ENCODE peak calls at places on chromosome 11, in eight cellular contexts. One of them, this sample, is unnamed.

GRCh38 chr11:19953342-19953741 is 206.9 kb downstream of the DBX1 start:
- DNase-seq in WERI-Rb-1: peak
- DNase-seq in heart left ventricle: no peak
- DNase-seq in RWPE1: no peak
- DNase-seq in endodermal cell: peak
- DNase-seq in left ventricle myocardium inferior: no peak
- DNase-seq in HL-60: no peak
- DNase-seq in spleen: no peak
- DNase-seq in this sample: no peak

GRCh38 chr11:47335733-47336132 is 16.8 kb downstream of the MYBPC3 start:
- DNase-seq in WERI-Rb-1: no peak
- DNase-seq in heart left ventricle: no peak
- DNase-seq in RWPE1: no peak
- DNase-seq in endodermal cell: peak
- DNase-seq in left ventricle myocardium inferior: no peak
- DNase-seq in HL-60: no peak
- DNase-seq in spleen: peak
- DNase-seq in this sample: no peak

GRCh38 chr11:122048401-122048800 is 67.6 kb downstream of the BLID start:
- DNase-seq in WERI-Rb-1: no peak
- DNase-seq in heart left ventricle: no peak
- DNase-seq in RWPE1: no peak
- DNase-seq in endodermal cell: no peak
- DNase-seq in left ventricle myocardium inferior: no peak
- DNase-seq in HL-60: no peak
- DNase-seq in spleen: no peak
- DNase-seq in this sample: no peak

GRCh38 chr11:17939542-17939941 is 73.3 kb downstream of the SERGEF start:
- DNase-seq in WERI-Rb-1: no peak
- DNase-seq in heart left ventricle: no peak
- DNase-seq in RWPE1: no peak
- DNase-seq in endodermal cell: no peak
- DNase-seq in left ventricle myocardium inferior: peak
- DNase-seq in HL-60: no peak
- DNase-seq in spleen: no peak
- DNase-seq in this sample: no peak

GRCh38 chr11:112345166-112345565 is 84.5 kb upstream of the PLET1 start:
- DNase-seq in WERI-Rb-1: no peak
- DNase-seq in heart left ventricle: no peak
- DNase-seq in RWPE1: no peak
- DNase-seq in endodermal cell: no peak
- DNase-seq in left ventricle myocardium inferior: no peak
- DNase-seq in HL-60: no peak
- DNase-seq in spleen: no peak
- DNase-seq in this sample: no peak

GRCh38 chr11:132631956-132632355 is 900.3 kb downstream of the OPCML start:
- DNase-seq in WERI-Rb-1: no peak
- DNase-seq in heart left ventricle: no peak
- DNase-seq in RWPE1: no peak
- DNase-seq in endodermal cell: no peak
- DNase-seq in left ventricle myocardium inferior: no peak
- DNase-seq in HL-60: no peak
- DNase-seq in spleen: no peak
- DNase-seq in this sample: no peak

GRCh38 chr11:66915866-66916265 is 42.3 kb downstream of the PC start:
- DNase-seq in WERI-Rb-1: no peak
- DNase-seq in heart left ventricle: no peak
- DNase-seq in RWPE1: no peak
- DNase-seq in endodermal cell: no peak
- DNase-seq in left ventricle myocardium inferior: no peak
- DNase-seq in HL-60: no peak
- DNase-seq in spleen: no peak
- DNase-seq in this sample: no peak

GRCh38 chr11:44005956-44006355 is 41.8 kb upstream of the ACCSL start:
- DNase-seq in WERI-Rb-1: no peak
- DNase-seq in heart left ventricle: peak
- DNase-seq in RWPE1: no peak
- DNase-seq in endodermal cell: no peak
- DNase-seq in left ventricle myocardium inferior: no peak
- DNase-seq in HL-60: no peak
- DNase-seq in spleen: no peak
- DNase-seq in this sample: no peak

GRCh38 chr11:37282367-37282766 is 684.3 kb upstream of the RAG2 start:
- DNase-seq in WERI-Rb-1: no peak
- DNase-seq in heart left ventricle: no peak
- DNase-seq in RWPE1: no peak
- DNase-seq in endodermal cell: no peak
- DNase-seq in left ventricle myocardium inferior: no peak
- DNase-seq in HL-60: no peak
- DNase-seq in spleen: no peak
- DNase-seq in this sample: no peak

GRCh38 chr11:1307998-1308744 is 1.3 kb downstream of the TOLLIP start:
- DNase-seq in WERI-Rb-1: no peak
- DNase-seq in heart left ventricle: no peak
- DNase-seq in RWPE1: peak
- DNase-seq in endodermal cell: peak
- DNase-seq in left ventricle myocardium inferior: no peak
- DNase-seq in HL-60: no peak
- DNase-seq in spleen: peak
- DNase-seq in this sample: no peak

GRCh38 chr11:92048415-92048814 is 176.2 kb upstream of the FAT3 start:
- DNase-seq in WERI-Rb-1: no peak
- DNase-seq in heart left ventricle: no peak
- DNase-seq in RWPE1: peak
- DNase-seq in endodermal cell: no peak
- DNase-seq in left ventricle myocardium inferior: no peak
- DNase-seq in HL-60: no peak
- DNase-seq in spleen: no peak
- DNase-seq in this sample: no peak

GRCh38 chr11:3807856-3808845 is at the start of gene PGAP2:
- DNase-seq in WERI-Rb-1: peak
- DNase-seq in heart left ventricle: peak
- DNase-seq in RWPE1: peak
- DNase-seq in endodermal cell: peak
- DNase-seq in left ventricle myocardium inferior: peak
- DNase-seq in HL-60: peak
- DNase-seq in spleen: peak
- DNase-seq in this sample: peak

GRCh38 chr11:7974668-7975067 is 9.4 kb upstream of the NLRP10 start:
- DNase-seq in WERI-Rb-1: no peak
- DNase-seq in heart left ventricle: no peak
- DNase-seq in RWPE1: no peak
- DNase-seq in endodermal cell: peak
- DNase-seq in left ventricle myocardium inferior: no peak
- DNase-seq in HL-60: no peak
- DNase-seq in spleen: no peak
- DNase-seq in this sample: no peak

GRCh38 chr11:134592391-134592990 is 180.4 kb upstream of the B3GAT1 start:
- DNase-seq in WERI-Rb-1: peak
- DNase-seq in heart left ventricle: no peak
- DNase-seq in RWPE1: no peak
- DNase-seq in endodermal cell: peak
- DNase-seq in left ventricle myocardium inferior: no peak
- DNase-seq in HL-60: peak
- DNase-seq in spleen: no peak
- DNase-seq in this sample: peak

GRCh38 chr11:107702723-107703122 is 9.1 kb downstream of the SLN start:
- DNase-seq in WERI-Rb-1: no peak
- DNase-seq in heart left ventricle: no peak
- DNase-seq in RWPE1: no peak
- DNase-seq in endodermal cell: no peak
- DNase-seq in left ventricle myocardium inferior: no peak
- DNase-seq in HL-60: no peak
- DNase-seq in spleen: no peak
- DNase-seq in this sample: no peak

GRCh38 chr11:115670538-115671200 is 166.5 kb upstream of the CADM1 start:
- DNase-seq in WERI-Rb-1: peak
- DNase-seq in heart left ventricle: no peak
- DNase-seq in RWPE1: no peak
- DNase-seq in endodermal cell: no peak
- DNase-seq in left ventricle myocardium inferior: no peak
- DNase-seq in HL-60: no peak
- DNase-seq in spleen: no peak
- DNase-seq in this sample: no peak

GRCh38 chr11:65431452-65432132 is 9.0 kb downstream of the NEAT1 start:
- DNase-seq in WERI-Rb-1: no peak
- DNase-seq in heart left ventricle: peak
- DNase-seq in RWPE1: no peak
- DNase-seq in endodermal cell: no peak
- DNase-seq in left ventricle myocardium inferior: no peak
- DNase-seq in HL-60: no peak
- DNase-seq in spleen: no peak
- DNase-seq in this sample: peak

GRCh38 chr11:79039122-79039521 is 401.7 kb downstream of the TENM4 start:
- DNase-seq in WERI-Rb-1: no peak
- DNase-seq in heart left ventricle: no peak
- DNase-seq in RWPE1: no peak
- DNase-seq in endodermal cell: peak
- DNase-seq in left ventricle myocardium inferior: no peak
- DNase-seq in HL-60: no peak
- DNase-seq in spleen: no peak
- DNase-seq in this sample: no peak

GRCh38 chr11:94794287-94795168 is 26.4 kb downstream of the AMOTL1 start:
- DNase-seq in WERI-Rb-1: no peak
- DNase-seq in heart left ventricle: peak
- DNase-seq in RWPE1: peak
- DNase-seq in endodermal cell: no peak
- DNase-seq in left ventricle myocardium inferior: peak
- DNase-seq in HL-60: no peak
- DNase-seq in spleen: no peak
- DNase-seq in this sample: no peak

GRCh38 chr11:100695911-100696310 is 8.8 kb downstream of the ARHGAP42 start:
- DNase-seq in WERI-Rb-1: no peak
- DNase-seq in heart left ventricle: no peak
- DNase-seq in RWPE1: no peak
- DNase-seq in endodermal cell: no peak
- DNase-seq in left ventricle myocardium inferior: no peak
- DNase-seq in HL-60: no peak
- DNase-seq in spleen: no peak
- DNase-seq in this sample: no peak

GRCh38 chr11:12765428-12765827 is 91.2 kb downstream of the TEAD1 start:
- DNase-seq in WERI-Rb-1: peak
- DNase-seq in heart left ventricle: peak
- DNase-seq in RWPE1: no peak
- DNase-seq in endodermal cell: no peak
- DNase-seq in left ventricle myocardium inferior: peak
- DNase-seq in HL-60: no peak
- DNase-seq in spleen: no peak
- DNase-seq in this sample: no peak

GRCh38 chr11:133787379-133788103 is 57.8 kb downstream of the SPATA19 start:
- DNase-seq in WERI-Rb-1: no peak
- DNase-seq in heart left ventricle: no peak
- DNase-seq in RWPE1: no peak
- DNase-seq in endodermal cell: peak
- DNase-seq in left ventricle myocardium inferior: peak
- DNase-seq in HL-60: no peak
- DNase-seq in spleen: peak
- DNase-seq in this sample: no peak

GRCh38 chr11:44574620-44575287 is 9.3 kb downstream of the CD82 start:
- DNase-seq in WERI-Rb-1: no peak
- DNase-seq in heart left ventricle: no peak
- DNase-seq in RWPE1: peak
- DNase-seq in endodermal cell: no peak
- DNase-seq in left ventricle myocardium inferior: no peak
- DNase-seq in HL-60: no peak
- DNase-seq in spleen: peak
- DNase-seq in this sample: no peak

GRCh38 chr11:105611837-105612480 is 2.1 kb downstream of the GRIA4 start:
- DNase-seq in WERI-Rb-1: no peak
- DNase-seq in heart left ventricle: no peak
- DNase-seq in RWPE1: no peak
- DNase-seq in endodermal cell: peak
- DNase-seq in left ventricle myocardium inferior: no peak
- DNase-seq in HL-60: no peak
- DNase-seq in spleen: no peak
- DNase-seq in this sample: no peak

GRCh38 chr11:7573193-7573557 is 59.4 kb downstream of the PPFIBP2 start:
- DNase-seq in WERI-Rb-1: no peak
- DNase-seq in heart left ventricle: no peak
- DNase-seq in RWPE1: no peak
- DNase-seq in endodermal cell: no peak
- DNase-seq in left ventricle myocardium inferior: no peak
- DNase-seq in HL-60: no peak
- DNase-seq in spleen: no peak
- DNase-seq in this sample: no peak

DNA sequence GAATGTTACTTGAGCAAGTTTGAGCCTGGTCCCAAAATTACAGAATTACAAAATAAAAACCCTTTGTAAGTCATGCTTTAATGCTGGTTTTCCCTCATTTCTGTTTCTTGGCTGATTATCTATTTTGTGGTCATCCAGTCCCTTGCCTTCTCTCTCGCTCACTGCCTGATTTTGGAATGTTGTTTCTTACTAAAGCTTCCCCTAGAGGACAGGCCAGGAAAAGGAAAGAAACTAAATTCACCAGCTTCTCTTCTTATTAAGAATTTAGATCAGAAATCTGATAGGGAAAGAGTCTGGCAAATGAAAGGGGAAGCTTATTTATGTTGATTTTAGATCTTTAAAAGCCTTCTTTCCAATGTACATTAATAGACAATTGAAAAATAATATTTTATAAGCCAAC is 16.6 kb upstream of the BDNF start:
- DNase-seq in WERI-Rb-1: no peak
- DNase-seq in heart left ventricle: no peak
- DNase-seq in RWPE1: no peak
- DNase-seq in endodermal cell: no peak
- DNase-seq in left ventricle myocardium inferior: no peak
- DNase-seq in HL-60: no peak
- DNase-seq in spleen: no peak
- DNase-seq in this sample: no peak
- TF ChIP-seq CTCF in WERI-Rb-1: no peak
- TF ChIP-seq CTCF in heart left ventricle: no peak
- TF ChIP-seq CTCF in RWPE1: peak
- TF ChIP-seq CTCF in endodermal cell: peak
- TF ChIP-seq CTCF in left ventricle myocardium inferior: no peak
- TF ChIP-seq CTCF in HL-60: no peak
- TF ChIP-seq CTCF in spleen: no peak
- TF ChIP-seq CTCF in this sample: no peak

GRCh38 chr11:75328426-75329277 is 22.8 kb downstream of the ARRB1 start:
- DNase-seq in WERI-Rb-1: peak
- DNase-seq in heart left ventricle: peak
- DNase-seq in RWPE1: peak
- DNase-seq in endodermal cell: peak
- DNase-seq in left ventricle myocardium inferior: peak
- DNase-seq in HL-60: no peak
- DNase-seq in spleen: peak
- DNase-seq in this sample: peak
- H3K27ac ChIP-seq in WERI-Rb-1: peak
- H3K27ac ChIP-seq in heart left ventricle: no peak
- H3K27ac ChIP-seq in RWPE1: no peak
- H3K27ac ChIP-seq in endodermal cell: no peak
- H3K27ac ChIP-seq in left ventricle myocardium inferior: peak
- H3K27ac ChIP-seq in HL-60: peak
- H3K27ac ChIP-seq in spleen: peak
- H3K27ac ChIP-seq in this sample: peak

GRCh38 chr11:97332271-97332670 is 942.5 kb downstream of the JRKL start:
- DNase-seq in WERI-Rb-1: peak
- DNase-seq in heart left ventricle: no peak
- DNase-seq in RWPE1: no peak
- DNase-seq in endodermal cell: peak
- DNase-seq in left ventricle myocardium inferior: no peak
- DNase-seq in HL-60: no peak
- DNase-seq in spleen: no peak
- DNase-seq in this sample: no peak
- TF ChIP-seq CTCF in WERI-Rb-1: no peak
- TF ChIP-seq CTCF in heart left ventricle: no peak
- TF ChIP-seq CTCF in RWPE1: no peak
- TF ChIP-seq CTCF in endodermal cell: no peak
- TF ChIP-seq CTCF in left ventricle myocardium inferior: no peak
- TF ChIP-seq CTCF in HL-60: no peak
- TF ChIP-seq CTCF in spleen: no peak
- TF ChIP-seq CTCF in this sample: no peak

GRCh38 chr11:27052668-27053067 is 12.1 kb downstream of the BBOX1 start:
- DNase-seq in WERI-Rb-1: no peak
- DNase-seq in heart left ventricle: no peak
- DNase-seq in RWPE1: no peak
- DNase-seq in endodermal cell: no peak
- DNase-seq in left ventricle myocardium inferior: no peak
- DNase-seq in HL-60: no peak
- DNase-seq in spleen: no peak
- DNase-seq in this sample: no peak
- H3K27ac ChIP-seq in WERI-Rb-1: no peak
- H3K27ac ChIP-seq in heart left ventricle: no peak
- H3K27ac ChIP-seq in RWPE1: no peak
- H3K27ac ChIP-seq in endodermal cell: no peak
- H3K27ac ChIP-seq in left ventricle myocardium inferior: no peak
- H3K27ac ChIP-seq in HL-60: no peak
- H3K27ac ChIP-seq in spleen: no peak
- H3K27ac ChIP-seq in this sample: no peak